ENCODE peak calls at places on chromosomes 5 and 9, in four cellular contexts. W is uterus, I is HAP-1, V is psoas muscle. F is an unnamed sample.

GRCh38 chr5:177070536-177071191 is 16.1 kb upstream of the FGFR4 start:
- DNase-seq in W (no peak), I (no peak), V (no peak), F (no peak)

GRCh38 chr5:142960309-142960696 is 190.1 kb downstream of the ARHGAP26 start:
- DNase-seq in W (no peak), I (no peak), V (no peak), F (no peak)

GRCh38 chr5:848671-849111 is 2.1 kb downstream of the ZDHHC11 start:
- DNase-seq in W (no peak), I (peak; percentile 7), V (peak; percentile 28), F (no peak)

GRCh38 chr9:94250456-94250855 is 8.6 kb upstream of the ZNF169 start:
- DNase-seq in W (no peak), I (no peak), V (no peak), F (no peak)

GRCh38 chr5:62282079-62282478 is 23.9 kb upstream of the KIF2A start:
- DNase-seq in W (no peak), I (no peak), V (no peak), F (no peak)

GRCh38 chr5:118144540-118144939 is 843.8 kb downstream of the DTWD2 start:
- DNase-seq in W (no peak), I (no peak), V (no peak), F (no peak)

GRCh38 chr5:122653087-122654017 is 121.5 kb upstream of the SNX2 start:
- DNase-seq in W (no peak), I (no peak), V (no peak), F (no peak)

GRCh38 chr5:17151686-17152085 is 65.7 kb upstream of the BASP1 start:
- DNase-seq in W (no peak), I (no peak), V (no peak), F (no peak)

GRCh38 chr5:142486581-142486980 is 161.8 kb upstream of the SPRY4 start:
- DNase-seq in W (no peak), I (no peak), V (no peak), F (no peak)

GRCh38 chr9:131733601-131734061 is 6.2 kb downstream of the RAPGEF1 start:
- DNase-seq in W (no peak), I (no peak), V (peak; percentile 86), F (no peak)

GRCh38 chr5:23466401-23466886 is 41.0 kb upstream of the PRDM9 start:
- DNase-seq in W (no peak), I (no peak), V (no peak), F (no peak)

GRCh38 chr9:105067895-105068580 is 140.1 kb upstream of the ABCA1 start:
- DNase-seq in W (no peak), I (no peak), V (no peak), F (no peak)

GRCh38 chr5:149938272-149938671 is 6.3 kb downstream of the PDE6A start:
- DNase-seq in W (no peak), I (no peak), V (peak; percentile 69), F (peak; percentile 56)

GRCh38 chr5:93433422-93433821 is 147.6 kb downstream of the NR2F1-AS1 start:
- DNase-seq in W (no peak), I (no peak), V (no peak), F (no peak)

GRCh38 chr9:106797299-106797698 is 65.7 kb upstream of the ZNF462 start:
- DNase-seq in W (no peak), I (no peak), V (no peak), F (no peak)

GRCh38 chr5:11302663-11303062 is 541.6 kb upstream of the DAP start:
- DNase-seq in W (no peak), I (no peak), V (no peak), F (no peak)

GRCh38 chr5:115343855-115344254 is 47.4 kb upstream of the CCDC112 start:
- DNase-seq in W (no peak), I (no peak), V (no peak), F (no peak)

GRCh38 chr5:133120156-133120750 is 68.4 kb downstream of the HSPA4 start:
- DNase-seq in W (no peak), I (no peak), V (no peak), F (no peak)

GRCh38 chr9:126144215-126144614 is 182.4 kb upstream of the MVB12B start:
- DNase-seq in W (no peak), I (no peak), V (no peak), F (no peak)

GRCh38 chr5:98880151-98880550 is 48.7 kb downstream of the CHD1 start:
- DNase-seq in W (no peak), I (no peak), V (no peak), F (no peak)

GRCh38 chr5:38099205-38100144 is 158.9 kb upstream of the EGFLAM start:
- DNase-seq in W (no peak), I (no peak), V (no peak), F (no peak)
- H3K9me3 ChIP-seq in W (no peaks in the 10 kb centered on the region), I (no peaks in the 10 kb centered on the region), V (no peaks in the 10 kb centered on the region), F (no peaks in the 10 kb centered on the region)

DNA sequence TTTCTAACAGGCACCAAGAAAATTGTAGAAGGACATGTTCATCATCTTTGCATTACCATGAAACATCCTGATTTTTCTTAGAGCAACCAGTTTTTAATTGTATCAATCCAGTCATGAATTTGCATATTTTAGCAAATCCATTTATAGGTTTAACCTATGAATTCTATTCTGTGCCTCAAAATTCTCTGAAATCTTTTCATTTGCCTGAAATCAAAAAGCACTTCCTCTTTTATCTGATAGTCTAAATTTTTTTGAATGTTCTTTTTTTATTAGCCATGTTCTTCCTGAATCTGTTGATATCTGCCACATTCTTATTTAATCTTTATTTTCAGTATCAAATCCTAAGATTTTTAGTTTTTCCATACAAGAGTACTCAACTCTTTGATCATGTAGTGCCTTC is 36.9 kb upstream of the SRP19 start:
- DNase-seq in W (no peak), I (no peak), V (no peak), F (no peak)
- H3K36me3 ChIP-seq in W (no peaks in the 10 kb centered on the region), I (peaks cover 15% of the 10 kb centered on the region), V (peaks cover 2% of the 10 kb centered on the region), F (no peaks in the 10 kb centered on the region)

GRCh38 chr5:152717393-152717792 is 312.3 kb upstream of the NMUR2 start:
- DNase-seq in W (no peak), I (no peak), V (no peak), F (no peak)
- H3K9me3 ChIP-seq in W (no peaks in the 10 kb centered on the region), I (no peaks in the 10 kb centered on the region), V (no peaks in the 10 kb centered on the region), F (no peaks in the 10 kb centered on the region)

DNA sequence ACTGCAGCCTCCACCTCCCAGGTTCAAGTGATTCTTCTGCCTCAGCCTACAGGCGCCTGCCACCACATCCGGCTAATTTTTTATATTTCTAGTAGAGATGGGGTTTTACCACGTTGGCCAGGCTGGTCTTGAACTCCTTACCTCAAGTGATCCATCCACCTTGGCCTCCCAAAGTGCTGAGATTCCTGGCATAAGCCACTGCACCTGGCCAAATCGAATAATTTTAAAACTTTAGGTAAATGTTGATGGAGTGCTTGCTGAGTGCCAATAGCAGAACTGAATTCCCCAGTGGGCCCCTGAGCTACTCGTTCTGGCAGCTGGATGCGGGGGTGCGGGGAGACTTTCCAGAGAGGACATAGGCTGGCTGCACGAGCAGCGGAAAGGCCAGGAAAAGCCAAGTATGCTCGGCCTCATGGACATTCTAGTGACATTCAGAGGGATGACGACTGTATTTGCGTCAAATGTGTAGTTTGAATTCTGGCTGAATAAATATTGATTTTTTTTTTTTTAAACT is 16.8 kb downstream of the TRAF2 start:
- DNase-seq in W (peak; percentile 39), I (no peak), V (no peak), F (no peak)
- H3K36me3 ChIP-seq in W (no peaks in the 10 kb centered on the region), I (peaks cover 79% of the 10 kb centered on the region), V (no peaks in the 10 kb centered on the region), F (no peaks in the 10 kb centered on the region)